ENCODE peak calls at places on chromosomes 2 and 18, in eight cellular contexts. One of them, this sample, is unnamed.
A peak's percentile ranks its signal among the peaks of the same experiment; 100 is the strongest.

GRCh38 chr2:98148968-98149697 is 62.2 kb downstream of the VWA3B start:
- DNase-seq in naive thymus-derived CD4-positive, alpha-beta T cell: peak; percentile 35
- DNase-seq in astrocyte: peak; percentile 67
- DNase-seq in cardiac muscle cell: peak; percentile 26
- DNase-seq in gastrocnemius medialis: no peak
- DNase-seq in fibroblast of lung: peak; percentile 83
- DNase-seq in GM23338: peak; percentile 56
- DNase-seq in hepatocyte: no peak
- DNase-seq in this sample: peak; percentile 44

GRCh38 chr18:33459612-33460011 is 19.1 kb upstream of the CCDC178 start:
- DNase-seq in naive thymus-derived CD4-positive, alpha-beta T cell: no peak
- DNase-seq in gastrocnemius medialis: no peak
- DNase-seq in hepatocyte: no peak
- DNase-seq in cardiac muscle cell: no peak
- DNase-seq in fibroblast of lung: no peak
- DNase-seq in astrocyte: no peak
- DNase-seq in GM23338: no peak
- DNase-seq in this sample: no peak

GRCh38 chr2:95346738-95347671 is 49.9 kb downstream of the KCNIP3 start:
- DNase-seq in gastrocnemius medialis: no peak
- DNase-seq in naive thymus-derived CD4-positive, alpha-beta T cell: no peak
- DNase-seq in fibroblast of lung: peak; percentile 18
- DNase-seq in GM23338: peak; percentile 60
- DNase-seq in cardiac muscle cell: peak; percentile 49
- DNase-seq in astrocyte: no peak
- DNase-seq in hepatocyte: peak; percentile 34
- DNase-seq in this sample: no peak

GRCh38 chr2:61878756-61879155 is 9.7 kb downstream of the CCT4 start:
- DNase-seq in gastrocnemius medialis: no peak
- DNase-seq in astrocyte: no peak
- DNase-seq in hepatocyte: no peak
- DNase-seq in cardiac muscle cell: no peak
- DNase-seq in fibroblast of lung: no peak
- DNase-seq in GM23338: no peak
- DNase-seq in naive thymus-derived CD4-positive, alpha-beta T cell: no peak
- DNase-seq in this sample: no peak

GRCh38 chr2:28117104-28117596 is 226.6 kb downstream of the BABAM2 start:
- DNase-seq in cardiac muscle cell: peak; percentile 15
- DNase-seq in astrocyte: peak; percentile 39
- DNase-seq in gastrocnemius medialis: no peak
- DNase-seq in naive thymus-derived CD4-positive, alpha-beta T cell: no peak
- DNase-seq in GM23338: no peak
- DNase-seq in hepatocyte: peak; percentile 72
- DNase-seq in fibroblast of lung: no peak
- DNase-seq in this sample: no peak

GRCh38 chr2:240458044-240458899 is 22.8 kb downstream of the GPC1 start:
- DNase-seq in cardiac muscle cell: no peak
- DNase-seq in gastrocnemius medialis: no peak
- DNase-seq in fibroblast of lung: no peak
- DNase-seq in GM23338: no peak
- DNase-seq in astrocyte: no peak
- DNase-seq in hepatocyte: no peak
- DNase-seq in naive thymus-derived CD4-positive, alpha-beta T cell: no peak
- DNase-seq in this sample: peak; percentile 50

GRCh38 chr2:79982445-79982844 is 322.1 kb downstream of the LRRTM1 start:
- DNase-seq in fibroblast of lung: no peak
- DNase-seq in gastrocnemius medialis: no peak
- DNase-seq in cardiac muscle cell: peak; percentile 11
- DNase-seq in astrocyte: no peak
- DNase-seq in naive thymus-derived CD4-positive, alpha-beta T cell: no peak
- DNase-seq in hepatocyte: peak; percentile 21
- DNase-seq in GM23338: peak; percentile 88
- DNase-seq in this sample: peak; percentile 10

GRCh38 chr18:62248313-62248712 is 61.3 kb downstream of the RELCH start:
- DNase-seq in gastrocnemius medialis: no peak
- DNase-seq in naive thymus-derived CD4-positive, alpha-beta T cell: no peak
- DNase-seq in hepatocyte: no peak
- DNase-seq in fibroblast of lung: no peak
- DNase-seq in astrocyte: no peak
- DNase-seq in cardiac muscle cell: no peak
- DNase-seq in GM23338: no peak
- DNase-seq in this sample: no peak

GRCh38 chr2:231221761-231222160 is 23.3 kb downstream of the ARMC9 start:
- DNase-seq in gastrocnemius medialis: no peak
- DNase-seq in astrocyte: no peak
- DNase-seq in hepatocyte: no peak
- DNase-seq in fibroblast of lung: peak; percentile 10
- DNase-seq in GM23338: no peak
- DNase-seq in naive thymus-derived CD4-positive, alpha-beta T cell: no peak
- DNase-seq in cardiac muscle cell: no peak
- DNase-seq in this sample: no peak

GRCh38 chr2:70017962-70018361 is 56.5 kb upstream of the ASPRV1 start:
- DNase-seq in astrocyte: no peak
- DNase-seq in cardiac muscle cell: no peak
- DNase-seq in fibroblast of lung: no peak
- DNase-seq in hepatocyte: no peak
- DNase-seq in naive thymus-derived CD4-positive, alpha-beta T cell: no peak
- DNase-seq in GM23338: no peak
- DNase-seq in gastrocnemius medialis: no peak
- DNase-seq in this sample: no peak

GRCh38 chr18:31553800-31554199 is 37.9 kb upstream of the TTR start:
- DNase-seq in hepatocyte: no peak
- DNase-seq in fibroblast of lung: no peak
- DNase-seq in gastrocnemius medialis: no peak
- DNase-seq in GM23338: peak; percentile 71
- DNase-seq in naive thymus-derived CD4-positive, alpha-beta T cell: no peak
- DNase-seq in cardiac muscle cell: no peak
- DNase-seq in astrocyte: no peak
- DNase-seq in this sample: no peak

GRCh38 chr18:23306842-23307241 is 146.2 kb upstream of the RIOK3 start:
- DNase-seq in GM23338: no peak
- DNase-seq in astrocyte: no peak
- DNase-seq in fibroblast of lung: no peak
- DNase-seq in cardiac muscle cell: no peak
- DNase-seq in gastrocnemius medialis: no peak
- DNase-seq in naive thymus-derived CD4-positive, alpha-beta T cell: no peak
- DNase-seq in hepatocyte: no peak
- DNase-seq in this sample: no peak

GRCh38 chr2:127526940-127527804 is 883 bp upstream of the IWS1 start:
- DNase-seq in GM23338: peak; percentile 24
- DNase-seq in naive thymus-derived CD4-positive, alpha-beta T cell: no peak
- DNase-seq in cardiac muscle cell: no peak
- DNase-seq in fibroblast of lung: no peak
- DNase-seq in gastrocnemius medialis: no peak
- DNase-seq in astrocyte: no peak
- DNase-seq in hepatocyte: peak; percentile 63
- DNase-seq in this sample: no peak

GRCh38 chr2:181319291-181319690 is 137.9 kb upstream of the ITGA4 start:
- DNase-seq in fibroblast of lung: no peak
- DNase-seq in naive thymus-derived CD4-positive, alpha-beta T cell: no peak
- DNase-seq in astrocyte: no peak
- DNase-seq in gastrocnemius medialis: no peak
- DNase-seq in cardiac muscle cell: no peak
- DNase-seq in GM23338: no peak
- DNase-seq in hepatocyte: no peak
- DNase-seq in this sample: no peak

GRCh38 chr2:47900857-47901256 is 5.4 kb downstream of the FBXO11 start:
- DNase-seq in astrocyte: no peak
- DNase-seq in gastrocnemius medialis: no peak
- DNase-seq in GM23338: no peak
- DNase-seq in hepatocyte: no peak
- DNase-seq in fibroblast of lung: no peak
- DNase-seq in cardiac muscle cell: no peak
- DNase-seq in naive thymus-derived CD4-positive, alpha-beta T cell: no peak
- DNase-seq in this sample: no peak

GRCh38 chr2:47905454-47906260 is 641 bp downstream of the FBXO11 start:
- DNase-seq in naive thymus-derived CD4-positive, alpha-beta T cell: peak; percentile 74
- DNase-seq in fibroblast of lung: peak; percentile 63
- DNase-seq in hepatocyte: peak; percentile 84
- DNase-seq in gastrocnemius medialis: peak; percentile 32
- DNase-seq in cardiac muscle cell: peak; percentile 82
- DNase-seq in astrocyte: peak; percentile 47
- DNase-seq in GM23338: no peak
- DNase-seq in this sample: peak; percentile 77

GRCh38 chr2:47904903-47905453 is 1.3 kb downstream of the FBXO11 start:
- DNase-seq in naive thymus-derived CD4-positive, alpha-beta T cell: peak; percentile 45
- DNase-seq in gastrocnemius medialis: peak; percentile 15
- DNase-seq in cardiac muscle cell: no peak
- DNase-seq in fibroblast of lung: no peak
- DNase-seq in hepatocyte: no peak
- DNase-seq in astrocyte: peak; percentile 5
- DNase-seq in GM23338: peak; percentile 56
- DNase-seq in this sample: peak; percentile 62

GRCh38 chr2:47906261-47907096 is at the start of gene FBXO11:
- DNase-seq in fibroblast of lung: peak; percentile 99
- DNase-seq in astrocyte: peak; percentile 98
- DNase-seq in hepatocyte: peak; percentile 98
- DNase-seq in GM23338: peak; percentile 98
- DNase-seq in gastrocnemius medialis: peak; percentile 93
- DNase-seq in cardiac muscle cell: peak; percentile 97
- DNase-seq in naive thymus-derived CD4-positive, alpha-beta T cell: peak; percentile 97
- DNase-seq in this sample: peak; percentile 99

DNA sequence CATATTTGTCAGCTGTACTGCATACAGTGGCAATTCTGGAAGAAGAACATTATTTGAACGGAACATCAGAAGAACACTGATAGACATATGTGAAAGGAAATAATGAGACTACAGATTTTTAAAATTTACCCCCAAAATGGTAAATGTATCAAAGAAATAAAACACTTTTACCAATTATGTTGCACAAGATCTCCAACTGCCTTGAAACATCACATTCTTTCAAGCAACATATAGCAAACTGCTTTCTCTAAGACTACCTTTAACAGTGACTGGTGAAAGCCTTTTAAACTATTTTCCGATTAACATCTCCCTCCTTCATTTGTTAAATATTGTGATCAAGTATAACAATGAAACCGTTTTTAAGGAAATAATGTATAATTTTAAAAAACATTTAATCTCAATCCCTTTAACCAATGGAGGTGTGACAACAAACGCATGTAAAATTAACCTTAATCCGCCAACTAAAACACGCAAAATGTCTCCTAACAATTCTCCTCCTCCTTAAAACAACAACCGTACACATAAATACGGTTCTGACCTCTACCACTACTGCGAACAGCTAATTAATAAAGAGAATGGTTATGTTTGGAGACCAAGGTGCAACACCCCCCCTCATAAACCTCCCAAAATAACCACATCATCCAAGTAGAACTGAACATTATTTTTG is 2.4 kb downstream of the FBXO11 start:
- DNase-seq in astrocyte: no peak
- DNase-seq in cardiac muscle cell: no peak
- DNase-seq in gastrocnemius medialis: no peak
- DNase-seq in hepatocyte: no peak
- DNase-seq in naive thymus-derived CD4-positive, alpha-beta T cell: peak; percentile 8
- DNase-seq in GM23338: no peak
- DNase-seq in fibroblast of lung: no peak
- DNase-seq in this sample: no peak
- H3K4me1 ChIP-seq in astrocyte: peaks cover 8% of the 10 kb centered on the region
- H3K4me1 ChIP-seq in cardiac muscle cell: peaks cover 20% of the 10 kb centered on the region
- H3K4me1 ChIP-seq in gastrocnemius medialis: peaks cover 34% of the 10 kb centered on the region
- H3K4me1 ChIP-seq in hepatocyte: peaks cover 17% of the 10 kb centered on the region
- H3K4me1 ChIP-seq in naive thymus-derived CD4-positive, alpha-beta T cell: peaks cover 27% of the 10 kb centered on the region
- H3K4me1 ChIP-seq in GM23338: peaks cover 9% of the 10 kb centered on the region
- H3K4me1 ChIP-seq in fibroblast of lung: peaks cover 3% of the 10 kb centered on the region
- H3K4me1 ChIP-seq in this sample: peaks cover 9% of the 10 kb centered on the region

GRCh38 chr2:19895535-19895934 is 6.2 kb downstream of the TTC32 start:
- DNase-seq in naive thymus-derived CD4-positive, alpha-beta T cell: no peak
- DNase-seq in hepatocyte: no peak
- DNase-seq in fibroblast of lung: no peak
- DNase-seq in gastrocnemius medialis: no peak
- DNase-seq in cardiac muscle cell: no peak
- DNase-seq in astrocyte: no peak
- DNase-seq in GM23338: no peak
- DNase-seq in this sample: no peak
- H3K4me3 ChIP-seq in naive thymus-derived CD4-positive, alpha-beta T cell: no peak overlapping the region
- H3K4me3 ChIP-seq in hepatocyte: no peak overlapping the region
- H3K4me3 ChIP-seq in fibroblast of lung: no peak overlapping the region
- H3K4me3 ChIP-seq in gastrocnemius medialis: no peak overlapping the region
- H3K4me3 ChIP-seq in cardiac muscle cell: no peak overlapping the region
- H3K4me3 ChIP-seq in astrocyte: no peak overlapping the region
- H3K4me3 ChIP-seq in GM23338: no peak overlapping the region
- H3K4me3 ChIP-seq in this sample: no peak overlapping the region

GRCh38 chr2:105377871-105378270 is 21.0 kb downstream of the FHL2 start:
- DNase-seq in cardiac muscle cell: no peak
- DNase-seq in GM23338: no peak
- DNase-seq in fibroblast of lung: no peak
- DNase-seq in hepatocyte: no peak
- DNase-seq in gastrocnemius medialis: no peak
- DNase-seq in naive thymus-derived CD4-positive, alpha-beta T cell: no peak
- DNase-seq in astrocyte: no peak
- DNase-seq in this sample: no peak

GRCh38 chr2:105379741-105380186 is 19.1 kb downstream of the FHL2 start:
- DNase-seq in GM23338: no peak
- DNase-seq in astrocyte: no peak
- DNase-seq in hepatocyte: no peak
- DNase-seq in cardiac muscle cell: no peak
- DNase-seq in gastrocnemius medialis: no peak
- DNase-seq in fibroblast of lung: no peak
- DNase-seq in naive thymus-derived CD4-positive, alpha-beta T cell: no peak
- DNase-seq in this sample: no peak

GRCh38 chr2:105380432-105381118 is 18.3 kb downstream of the FHL2 start:
- DNase-seq in naive thymus-derived CD4-positive, alpha-beta T cell: no peak
- DNase-seq in hepatocyte: no peak
- DNase-seq in gastrocnemius medialis: no peak
- DNase-seq in cardiac muscle cell: no peak
- DNase-seq in astrocyte: no peak
- DNase-seq in GM23338: no peak
- DNase-seq in fibroblast of lung: no peak
- DNase-seq in this sample: no peak

GRCh38 chr2:105378276-105378840 is 20.5 kb downstream of the FHL2 start:
- DNase-seq in astrocyte: no peak
- DNase-seq in fibroblast of lung: no peak
- DNase-seq in hepatocyte: no peak
- DNase-seq in cardiac muscle cell: no peak
- DNase-seq in naive thymus-derived CD4-positive, alpha-beta T cell: no peak
- DNase-seq in gastrocnemius medialis: no peak
- DNase-seq in GM23338: no peak
- DNase-seq in this sample: no peak

GRCh38 chr2:105378921-105379383 is 19.9 kb downstream of the FHL2 start:
- DNase-seq in gastrocnemius medialis: no peak
- DNase-seq in naive thymus-derived CD4-positive, alpha-beta T cell: no peak
- DNase-seq in hepatocyte: no peak
- DNase-seq in astrocyte: no peak
- DNase-seq in fibroblast of lung: no peak
- DNase-seq in cardiac muscle cell: no peak
- DNase-seq in GM23338: no peak
- DNase-seq in this sample: no peak
- H3K4me1 ChIP-seq in gastrocnemius medialis: peaks cover 95% of the 10 kb centered on the region
- H3K4me1 ChIP-seq in naive thymus-derived CD4-positive, alpha-beta T cell: no peaks in the 10 kb centered on the region
- H3K4me1 ChIP-seq in hepatocyte: no peaks in the 10 kb centered on the region
- H3K4me1 ChIP-seq in astrocyte: peaks cover 66% of the 10 kb centered on the region
- H3K4me1 ChIP-seq in fibroblast of lung: peaks cover 51% of the 10 kb centered on the region
- H3K4me1 ChIP-seq in cardiac muscle cell: peaks cover 80% of the 10 kb centered on the region
- H3K4me1 ChIP-seq in GM23338: no peaks in the 10 kb centered on the region
- H3K4me1 ChIP-seq in this sample: no peaks in the 10 kb centered on the region

DNA sequence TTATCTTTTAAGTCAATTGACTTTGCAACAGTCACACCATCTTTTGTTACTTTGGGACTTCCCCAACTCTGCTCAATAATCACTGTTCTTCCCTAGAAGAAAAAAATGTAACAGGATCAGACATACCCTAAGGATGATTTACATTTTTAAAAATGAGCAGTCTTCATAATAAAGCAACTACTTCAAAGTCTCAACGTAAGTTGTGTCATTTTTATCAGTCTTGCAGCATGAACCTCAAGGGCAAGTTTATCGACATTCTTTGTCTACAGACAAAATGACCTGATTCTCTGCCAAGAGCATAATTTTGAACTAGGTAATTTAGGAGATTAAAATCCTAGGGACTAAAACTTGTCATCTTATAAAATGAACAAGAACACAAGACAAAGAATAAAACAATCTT is 2.3 kb downstream of the HSPD1 start:
- DNase-seq in gastrocnemius medialis: no peak
- DNase-seq in GM23338: no peak
- DNase-seq in cardiac muscle cell: no peak
- DNase-seq in astrocyte: no peak
- DNase-seq in hepatocyte: no peak
- DNase-seq in naive thymus-derived CD4-positive, alpha-beta T cell: no peak
- DNase-seq in fibroblast of lung: no peak
- DNase-seq in this sample: no peak
- H3K4me3 ChIP-seq in gastrocnemius medialis: no peak overlapping the region
- H3K4me3 ChIP-seq in GM23338: peak overlapping the region; percentile 84
- H3K4me3 ChIP-seq in cardiac muscle cell: no peak overlapping the region
- H3K4me3 ChIP-seq in astrocyte: peak overlapping the region; percentile 87
- H3K4me3 ChIP-seq in hepatocyte: peak overlapping the region; percentile 71
- H3K4me3 ChIP-seq in naive thymus-derived CD4-positive, alpha-beta T cell: no peak overlapping the region
- H3K4me3 ChIP-seq in fibroblast of lung: peak overlapping the region; percentile 93
- H3K4me3 ChIP-seq in this sample: peak overlapping the region; percentile 80